ENCODE peak calls at places on chromosomes 6 and 20, in seven cellular contexts. D is tibial artery, B is fibroblast of mammary gland, E is heart right ventricle, T is MM.1S, X is ascending aorta, S is lung. N is an unnamed sample.

GRCh38 chr6:144285798-144286502 is 815 bp downstream of the UTRN start:
- DNase-seq in S (peak; percentile 80), B (peak; percentile 45), E (peak; percentile 85), T (no peak), X (peak; percentile 37), D (peak; percentile 79), N (peak; percentile 86)

GRCh38 chr6:134520181-134521115 is 202.5 kb upstream of the SGK1 start:
- DNase-seq in X (no peak), B (peak; percentile 70), T (no peak), D (no peak), S (no peak), E (no peak), N (no peak)

GRCh38 chr20:8433286-8433685 is 301.2 kb downstream of the PLCB1 start:
- DNase-seq in E (no peak), B (no peak), D (no peak), X (no peak), T (no peak), S (no peak), N (no peak)

GRCh38 chr6:111096246-111096645 is 8.9 kb downstream of the SLC16A10 start:
- DNase-seq in B (no peak), S (peak; percentile 56), E (no peak), T (peak; percentile 53), D (no peak), X (no peak), N (no peak)

GRCh38 chr6:133352046-133352445 is 110.9 kb downstream of the EYA4 start:
- DNase-seq in T (no peak), D (no peak), S (no peak), X (no peak), B (no peak), E (no peak), N (no peak)

GRCh38 chr20:16865406-16865805 is 117.2 kb downstream of the OTOR start:
- DNase-seq in X (no peak), B (no peak), S (no peak), D (no peak), E (no peak), T (no peak), N (no peak)

GRCh38 chr6:3523966-3524365 is 67.1 kb upstream of the SLC22A23 start:
- DNase-seq in D (no peak), B (no peak), T (no peak), E (no peak), X (no peak), S (no peak), N (no peak)

GRCh38 chr6:11718461-11718860 is 60.1 kb downstream of the ADTRP start:
- DNase-seq in X (no peak), E (no peak), S (no peak), D (no peak), T (no peak), B (peak; percentile 29), N (no peak)

GRCh38 chr6:91268941-91269340 is 682.1 kb upstream of the MAP3K7 start:
- DNase-seq in S (no peak), E (no peak), D (no peak), B (no peak), X (no peak), T (no peak), N (no peak)

GRCh38 chr6:100163035-100163434 is 169.0 kb upstream of the MCHR2 start:
- DNase-seq in X (no peak), S (no peak), D (no peak), T (no peak), E (no peak), B (no peak), N (no peak)

GRCh38 chr6:2376429-2377355 is 131.3 kb upstream of the GMDS start:
- DNase-seq in S (no peak), X (no peak), D (peak; percentile 22), E (no peak), T (no peak), B (peak; percentile 77), N (no peak)
- H3K4me3 ChIP-seq in S (no peak overlapping the region), X (no peak overlapping the region), D (peak overlapping the region; percentile 20), E (no peak overlapping the region), T (no peak overlapping the region), B (no peak overlapping the region), N (no peak overlapping the region)

GRCh38 chr20:48908661-48909316 is 12.7 kb upstream of the ARFGEF2 start:
- DNase-seq in D (no peak), B (no peak), E (no peak), S (no peak), T (no peak), X (no peak), N (no peak)
- H3K4me3 ChIP-seq in D (no peak overlapping the region), B (no peak overlapping the region), E (no peak overlapping the region), S (no peak overlapping the region), T (no peak overlapping the region), X (no peak overlapping the region), N (no peak overlapping the region)

GRCh38 chr6:80005406-80005805 is 957 bp downstream of the TTK start:
- DNase-seq in D (no peak), S (no peak), T (no peak), E (no peak), X (no peak), B (no peak), N (no peak)

GRCh38 chr6:80003841-80004198 is 629 bp upstream of the TTK start:
- DNase-seq in B (no peak), S (no peak), D (peak; percentile 21), T (no peak), X (no peak), E (peak; percentile 16), N (peak; percentile 46)

GRCh38 chr6:80006541-80006940 is 2.1 kb downstream of the TTK start:
- DNase-seq in D (no peak), B (no peak), E (no peak), T (no peak), S (no peak), X (no peak), N (no peak)

GRCh38 chr6:80001337-80001736 is 3.1 kb upstream of the TTK start:
- DNase-seq in E (no peak), B (no peak), T (no peak), D (no peak), S (no peak), X (no peak), N (no peak)

GRCh38 chr6:80004199-80005072 is at the start of gene TTK:
- DNase-seq in S (peak; percentile 93), B (peak; percentile 92), T (peak; percentile 95), D (peak; percentile 87), E (peak; percentile 90), X (peak; percentile 74), N (peak; percentile 97)
- H3K4me3 ChIP-seq in S (peak within 1 kb of the TSS; percentile 66), B (peak within 1 kb of the TSS; percentile 89), T (peak within 1 kb of the TSS; percentile 89), D (peak within 1 kb of the TSS; percentile 66), E (peak within 1 kb of the TSS; percentile 68), X (peak within 1 kb of the TSS; percentile 73), N (peak within 1 kb of the TSS; percentile 63)

GRCh38 chr6:40159865-40160264 is 225.6 kb upstream of the MOCS1 start:
- DNase-seq in T (no peak), D (no peak), S (no peak), E (no peak), X (no peak), B (no peak), N (no peak)
- H3K4me3 ChIP-seq in T (no peak overlapping the region), D (no peak overlapping the region), S (no peak overlapping the region), E (no peak overlapping the region), X (no peak overlapping the region), B (no peak overlapping the region), N (no peak overlapping the region)

DNA sequence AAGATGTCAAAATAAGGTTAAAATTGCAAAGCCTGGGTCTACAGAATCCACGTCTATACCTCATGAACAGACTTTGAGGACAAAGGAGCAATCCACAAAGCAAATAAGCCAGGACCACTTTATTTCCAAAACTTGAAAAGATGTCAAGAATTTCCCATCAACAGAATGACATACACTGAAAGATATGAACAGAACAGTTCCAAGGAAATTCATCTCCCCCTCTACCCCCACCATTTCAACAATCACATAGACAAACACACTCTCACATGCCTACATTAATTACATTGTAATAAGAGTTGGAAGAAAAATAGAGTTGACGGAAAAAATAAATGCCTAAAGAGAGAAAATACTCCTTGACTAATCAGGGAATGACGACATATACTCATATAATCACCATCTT is 45.2 kb upstream of the NHSL1 start:
- DNase-seq in B (no peak), S (no peak), X (no peak), D (no peak), T (no peak), E (no peak), N (no peak)
- H3K4me3 ChIP-seq in B (no peak overlapping the region), S (no peak overlapping the region), X (no peak overlapping the region), D (no peak overlapping the region), T (no peak overlapping the region), E (peak overlapping the region; percentile 60), N (no peak overlapping the region)

DNA sequence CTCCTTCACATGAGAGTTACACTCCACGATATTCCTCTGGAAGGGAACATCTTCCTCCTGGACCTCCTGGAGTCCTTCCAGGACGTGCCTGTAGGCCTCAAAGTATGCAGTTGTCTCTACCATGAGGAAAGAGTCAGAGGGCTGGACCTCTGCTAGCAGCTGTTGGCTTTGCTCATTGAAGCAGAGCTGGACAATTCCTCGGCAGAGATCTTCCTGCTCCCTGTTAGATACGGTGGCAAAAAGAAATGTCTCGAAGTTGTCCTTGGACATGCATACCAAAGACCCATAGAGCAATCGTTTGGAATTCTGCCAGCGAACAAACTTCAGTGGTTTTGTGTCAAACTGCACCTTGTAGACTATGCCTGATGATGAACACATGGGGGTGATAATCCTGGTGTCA is 7.7 kb downstream of the ZNFX1 start:
- DNase-seq in D (no peak), E (no peak), T (no peak), S (no peak), B (peak; percentile 81), X (no peak), N (no peak)
- H3K4me3 ChIP-seq in D (no peak overlapping the region), E (peak overlapping the region; percentile 18), T (no peak overlapping the region), S (no peak overlapping the region), B (no peak overlapping the region), X (peak overlapping the region; percentile 31), N (no peak overlapping the region)

GRCh38 chr6:44665143-44665542 is 277.6 kb downstream of the CDC5L start:
- DNase-seq in T (no peak), S (no peak), E (no peak), D (no peak), B (no peak), X (no peak), N (no peak)
- H3K4me3 ChIP-seq in T (no peak overlapping the region), S (no peak overlapping the region), E (no peak overlapping the region), D (no peak overlapping the region), B (no peak overlapping the region), X (no peak overlapping the region), N (no peak overlapping the region)